ENCODE peak calls at places on chromosome 16, in eight cellular contexts. One of them, this sample, is unnamed.

GRCh38 chr16:74480150-74481029 is 59.1 kb upstream of the CLEC18B start:
- DNase-seq in psoas muscle: no peak
- DNase-seq in esophagus muscularis mucosa: no peak
- DNase-seq in WTC11: no peak
- DNase-seq in transverse colon: peak; percentile 86
- DNase-seq in RWPE2: peak; percentile 74
- DNase-seq in prostate gland: peak; percentile 83
- DNase-seq in upper lobe of left lung: peak; percentile 46
- DNase-seq in this sample: no peak

GRCh38 chr16:78737630-78738029 is 638.2 kb downstream of the WWOX start:
- DNase-seq in psoas muscle: no peak
- DNase-seq in esophagus muscularis mucosa: no peak
- DNase-seq in WTC11: no peak
- DNase-seq in transverse colon: no peak
- DNase-seq in RWPE2: no peak
- DNase-seq in prostate gland: no peak
- DNase-seq in upper lobe of left lung: no peak
- DNase-seq in this sample: no peak

GRCh38 chr16:49498241-49499017 is 124.8 kb downstream of the C16orf78 start:
- DNase-seq in psoas muscle: no peak
- DNase-seq in esophagus muscularis mucosa: no peak
- DNase-seq in WTC11: no peak
- DNase-seq in transverse colon: no peak
- DNase-seq in RWPE2: no peak
- DNase-seq in prostate gland: no peak
- DNase-seq in upper lobe of left lung: no peak
- DNase-seq in this sample: no peak

GRCh38 chr16:15966420-15967222 is 17.2 kb downstream of the ABCC1 start:
- DNase-seq in psoas muscle: peak; percentile 62
- DNase-seq in esophagus muscularis mucosa: no peak
- DNase-seq in WTC11: no peak
- DNase-seq in transverse colon: no peak
- DNase-seq in RWPE2: peak; percentile 82
- DNase-seq in prostate gland: no peak
- DNase-seq in upper lobe of left lung: no peak
- DNase-seq in this sample: no peak

GRCh38 chr16:65769055-65769465 is 597.4 kb upstream of the CDH5 start:
- DNase-seq in psoas muscle: no peak
- DNase-seq in esophagus muscularis mucosa: no peak
- DNase-seq in WTC11: no peak
- DNase-seq in transverse colon: no peak
- DNase-seq in RWPE2: no peak
- DNase-seq in prostate gland: no peak
- DNase-seq in upper lobe of left lung: no peak
- DNase-seq in this sample: no peak

GRCh38 chr16:72530434-72530833 is 358.5 kb upstream of the PMFBP1 start:
- DNase-seq in psoas muscle: no peak
- DNase-seq in esophagus muscularis mucosa: no peak
- DNase-seq in WTC11: no peak
- DNase-seq in transverse colon: no peak
- DNase-seq in RWPE2: no peak
- DNase-seq in prostate gland: no peak
- DNase-seq in upper lobe of left lung: no peak
- DNase-seq in this sample: no peak

GRCh38 chr16:48383877-48384304 is 1.3 kb downstream of the SIAH1 start:
- DNase-seq in psoas muscle: no peak
- DNase-seq in esophagus muscularis mucosa: no peak
- DNase-seq in WTC11: no peak
- DNase-seq in transverse colon: peak; percentile 26
- DNase-seq in RWPE2: no peak
- DNase-seq in prostate gland: peak; percentile 21
- DNase-seq in upper lobe of left lung: no peak
- DNase-seq in this sample: no peak

GRCh38 chr16:30065943-30066881 is 652 bp downstream of the ALDOA start:
- DNase-seq in psoas muscle: no peak
- DNase-seq in esophagus muscularis mucosa: no peak
- DNase-seq in WTC11: peak; percentile 40
- DNase-seq in transverse colon: peak; percentile 21
- DNase-seq in RWPE2: no peak
- DNase-seq in prostate gland: no peak
- DNase-seq in upper lobe of left lung: peak; percentile 69
- DNase-seq in this sample: no peak

GRCh38 chr16:53486230-53486629 is 16.8 kb downstream of the AKTIP start:
- DNase-seq in psoas muscle: no peak
- DNase-seq in esophagus muscularis mucosa: no peak
- DNase-seq in WTC11: no peak
- DNase-seq in transverse colon: no peak
- DNase-seq in RWPE2: no peak
- DNase-seq in prostate gland: no peak
- DNase-seq in upper lobe of left lung: no peak
- DNase-seq in this sample: no peak

GRCh38 chr16:4846901-4847773 is at the start of the genes GLYR1 and UBN1:
- DNase-seq in psoas muscle: peak; percentile 100
- DNase-seq in esophagus muscularis mucosa: peak; percentile 100
- DNase-seq in WTC11: peak; percentile 100
- DNase-seq in transverse colon: peak; percentile 100
- DNase-seq in RWPE2: peak; percentile 99
- DNase-seq in prostate gland: peak; percentile 99
- DNase-seq in upper lobe of left lung: peak; percentile 99
- DNase-seq in this sample: peak; percentile 100

GRCh38 chr16:68347605-68348004 is 36.8 kb downstream of the PRMT7 start:
- DNase-seq in psoas muscle: no peak
- DNase-seq in esophagus muscularis mucosa: no peak
- DNase-seq in WTC11: no peak
- DNase-seq in transverse colon: no peak
- DNase-seq in RWPE2: no peak
- DNase-seq in prostate gland: no peak
- DNase-seq in upper lobe of left lung: no peak
- DNase-seq in this sample: no peak

GRCh38 chr16:87012954-87013938 is 303.9 kb downstream of the C16orf95 start:
- DNase-seq in psoas muscle: no peak
- DNase-seq in esophagus muscularis mucosa: no peak
- DNase-seq in WTC11: peak; percentile 19
- DNase-seq in transverse colon: no peak
- DNase-seq in RWPE2: no peak
- DNase-seq in prostate gland: no peak
- DNase-seq in upper lobe of left lung: no peak
- DNase-seq in this sample: no peak

GRCh38 chr16:22614271-22614947 is 103.7 kb downstream of the NPIPB5 start:
- DNase-seq in psoas muscle: no peak
- DNase-seq in esophagus muscularis mucosa: no peak
- DNase-seq in WTC11: no peak
- DNase-seq in transverse colon: peak; percentile 56
- DNase-seq in RWPE2: no peak
- DNase-seq in prostate gland: no peak
- DNase-seq in upper lobe of left lung: no peak
- DNase-seq in this sample: peak; percentile 59

GRCh38 chr16:12646490-12647274 is 157.0 kb downstream of the CPPED1 start:
- DNase-seq in psoas muscle: no peak
- DNase-seq in esophagus muscularis mucosa: no peak
- DNase-seq in WTC11: no peak
- DNase-seq in transverse colon: no peak
- DNase-seq in RWPE2: no peak
- DNase-seq in prostate gland: no peak
- DNase-seq in upper lobe of left lung: no peak
- DNase-seq in this sample: no peak

GRCh38 chr16:88455610-88456355 is 2.7 kb downstream of the ZFPM1 start:
- DNase-seq in psoas muscle: no peak
- DNase-seq in esophagus muscularis mucosa: no peak
- DNase-seq in WTC11: peak; percentile 59
- DNase-seq in transverse colon: peak; percentile 61
- DNase-seq in RWPE2: no peak
- DNase-seq in prostate gland: no peak
- DNase-seq in upper lobe of left lung: peak; percentile 50
- DNase-seq in this sample: no peak

GRCh38 chr16:68400924-68401460 is 47.3 kb downstream of the SMPD3 start:
- DNase-seq in psoas muscle: no peak
- DNase-seq in esophagus muscularis mucosa: no peak
- DNase-seq in WTC11: no peak
- DNase-seq in transverse colon: no peak
- DNase-seq in RWPE2: no peak
- DNase-seq in prostate gland: no peak
- DNase-seq in upper lobe of left lung: no peak
- DNase-seq in this sample: no peak

GRCh38 chr16:88009566-88010342 is 58.5 kb downstream of the BANP start:
- DNase-seq in psoas muscle: no peak
- DNase-seq in esophagus muscularis mucosa: no peak
- DNase-seq in WTC11: no peak
- DNase-seq in transverse colon: no peak
- DNase-seq in RWPE2: no peak
- DNase-seq in prostate gland: no peak
- DNase-seq in upper lobe of left lung: no peak
- DNase-seq in this sample: no peak

GRCh38 chr16:11100239-11100750 is 155.7 kb downstream of the SOCS1 start:
- DNase-seq in psoas muscle: peak; percentile 75
- DNase-seq in esophagus muscularis mucosa: no peak
- DNase-seq in WTC11: peak; percentile 37
- DNase-seq in transverse colon: peak; percentile 53
- DNase-seq in RWPE2: no peak
- DNase-seq in prostate gland: no peak
- DNase-seq in upper lobe of left lung: no peak
- DNase-seq in this sample: no peak

GRCh38 chr16:72094266-72094610 is 591 bp downstream of the DHX38 start:
- DNase-seq in psoas muscle: no peak
- DNase-seq in esophagus muscularis mucosa: no peak
- DNase-seq in WTC11: no peak
- DNase-seq in transverse colon: no peak
- DNase-seq in RWPE2: no peak
- DNase-seq in prostate gland: no peak
- DNase-seq in upper lobe of left lung: no peak
- DNase-seq in this sample: no peak

GRCh38 chr16:58057126-58057525 is 31.6 kb downstream of the MMP15 start:
- DNase-seq in psoas muscle: no peak
- DNase-seq in esophagus muscularis mucosa: no peak
- DNase-seq in WTC11: no peak
- DNase-seq in transverse colon: no peak
- DNase-seq in RWPE2: no peak
- DNase-seq in prostate gland: no peak
- DNase-seq in upper lobe of left lung: no peak
- DNase-seq in this sample: no peak
- TF ChIP-seq CTCF in psoas muscle: no peak
- TF ChIP-seq CTCF in esophagus muscularis mucosa: no peak
- TF ChIP-seq CTCF in WTC11: no peak
- TF ChIP-seq CTCF in transverse colon: no peak
- TF ChIP-seq CTCF in RWPE2: no peak
- TF ChIP-seq CTCF in prostate gland: no peak
- TF ChIP-seq CTCF in upper lobe of left lung: no peak
- TF ChIP-seq CTCF in this sample: no peak

GRCh38 chr16:75566889-75567255 is 693 bp downstream of the GABARAPL2 start:
- DNase-seq in psoas muscle: peak; percentile 55
- DNase-seq in esophagus muscularis mucosa: no peak
- DNase-seq in WTC11: peak; percentile 33
- DNase-seq in transverse colon: peak; percentile 14
- DNase-seq in RWPE2: no peak
- DNase-seq in prostate gland: no peak
- DNase-seq in upper lobe of left lung: peak; percentile 28
- DNase-seq in this sample: no peak

GRCh38 chr16:75565640-75566039 is 539 bp upstream of the GABARAPL2 start:
- DNase-seq in psoas muscle: no peak
- DNase-seq in esophagus muscularis mucosa: no peak
- DNase-seq in WTC11: no peak
- DNase-seq in transverse colon: no peak
- DNase-seq in RWPE2: no peak
- DNase-seq in prostate gland: no peak
- DNase-seq in upper lobe of left lung: no peak
- DNase-seq in this sample: no peak

GRCh38 chr16:75570351-75571104 is 4.3 kb downstream of the GABARAPL2 start:
- DNase-seq in psoas muscle: no peak
- DNase-seq in esophagus muscularis mucosa: no peak
- DNase-seq in WTC11: no peak
- DNase-seq in transverse colon: no peak
- DNase-seq in RWPE2: no peak
- DNase-seq in prostate gland: no peak
- DNase-seq in upper lobe of left lung: no peak
- DNase-seq in this sample: no peak

GRCh38 chr16:75567911-75568310 is 1.7 kb downstream of the GABARAPL2 start:
- DNase-seq in psoas muscle: no peak
- DNase-seq in esophagus muscularis mucosa: no peak
- DNase-seq in WTC11: no peak
- DNase-seq in transverse colon: no peak
- DNase-seq in RWPE2: no peak
- DNase-seq in prostate gland: no peak
- DNase-seq in upper lobe of left lung: no peak
- DNase-seq in this sample: no peak

GRCh38 chr16:75566040-75566888 is at the start of gene GABARAPL2:
- DNase-seq in psoas muscle: peak; percentile 92
- DNase-seq in esophagus muscularis mucosa: no peak
- DNase-seq in WTC11: peak; percentile 95
- DNase-seq in transverse colon: peak; percentile 90
- DNase-seq in RWPE2: peak; percentile 78
- DNase-seq in prostate gland: peak; percentile 76
- DNase-seq in upper lobe of left lung: peak; percentile 87
- DNase-seq in this sample: peak; percentile 96
- TF ChIP-seq CTCF in psoas muscle: no peak
- TF ChIP-seq CTCF in esophagus muscularis mucosa: peak; percentile 20
- TF ChIP-seq CTCF in WTC11: no peak
- TF ChIP-seq CTCF in transverse colon: no peak
- TF ChIP-seq CTCF in RWPE2: no peak
- TF ChIP-seq CTCF in prostate gland: no peak
- TF ChIP-seq CTCF in upper lobe of left lung: no peak
- TF ChIP-seq CTCF in this sample: no peak

DNA sequence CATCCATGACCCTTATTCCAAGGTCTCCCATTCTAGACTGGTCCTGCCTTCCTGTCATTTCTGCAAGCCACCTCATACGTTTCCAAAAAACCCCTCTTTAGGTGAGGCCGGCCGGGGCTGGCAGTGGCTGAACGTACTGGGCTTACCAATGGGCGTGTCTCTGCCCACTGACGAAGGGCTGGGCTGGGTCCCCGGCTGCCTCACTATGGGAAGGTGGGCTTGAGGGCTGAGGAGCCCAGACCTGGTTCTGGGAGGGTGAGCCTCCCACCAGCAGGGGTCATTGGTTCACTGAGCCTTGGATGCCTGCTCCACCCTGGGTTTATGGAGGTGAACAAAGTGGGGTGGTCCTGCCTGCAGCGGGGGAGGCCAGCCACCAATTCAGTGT is 19.9 kb downstream of the KDM8 start:
- DNase-seq in psoas muscle: no peak
- DNase-seq in esophagus muscularis mucosa: no peak
- DNase-seq in WTC11: no peak
- DNase-seq in transverse colon: peak; percentile 10
- DNase-seq in RWPE2: peak; percentile 47
- DNase-seq in prostate gland: no peak
- DNase-seq in upper lobe of left lung: no peak
- DNase-seq in this sample: no peak
- TF ChIP-seq CTCF in psoas muscle: no peak
- TF ChIP-seq CTCF in esophagus muscularis mucosa: no peak
- TF ChIP-seq CTCF in WTC11: no peak
- TF ChIP-seq CTCF in transverse colon: no peak
- TF ChIP-seq CTCF in RWPE2: no peak
- TF ChIP-seq CTCF in prostate gland: no peak
- TF ChIP-seq CTCF in upper lobe of left lung: no peak
- TF ChIP-seq CTCF in this sample: no peak

GRCh38 chr16:57774886-57775285 is 27.4 kb downstream of the KIFC3 start:
- DNase-seq in psoas muscle: no peak
- DNase-seq in esophagus muscularis mucosa: no peak
- DNase-seq in WTC11: no peak
- DNase-seq in transverse colon: no peak
- DNase-seq in RWPE2: no peak
- DNase-seq in prostate gland: no peak
- DNase-seq in upper lobe of left lung: no peak
- DNase-seq in this sample: no peak
- TF ChIP-seq CTCF in psoas muscle: no peak
- TF ChIP-seq CTCF in esophagus muscularis mucosa: no peak
- TF ChIP-seq CTCF in WTC11: no peak
- TF ChIP-seq CTCF in transverse colon: no peak
- TF ChIP-seq CTCF in RWPE2: no peak
- TF ChIP-seq CTCF in prostate gland: no peak
- TF ChIP-seq CTCF in upper lobe of left lung: no peak
- TF ChIP-seq CTCF in this sample: no peak